ENCODE peak calls at places on chromosomes 2 and 18, in four cellular contexts. L, Y, T and K are unnamed samples.

GRCh38 chr18:63137999-63138448 is 181.5 kb downstream of the BCL2 start:
- DNase-seq in Y (peak; percentile 72), T (no peak), L (no peak), K (no peak)

GRCh38 chr2:660029-660428 is 17.2 kb downstream of the TMEM18 start:
- DNase-seq in L (no peak), Y (no peak), T (no peak), K (no peak)

GRCh38 chr2:17912266-17912691 is 33.8 kb downstream of the KCNS3 start:
- DNase-seq in Y (peak; percentile 9), T (no peak), L (no peak), K (no peak)

GRCh38 chr2:227939271-227940027 is 68.0 kb downstream of the DAW1 start:
- DNase-seq in T (no peak), L (peak; percentile 35), Y (no peak), K (peak; percentile 6)

GRCh38 chr2:241854342-241855244 is 4.1 kb downstream of the PDCD1 start:
- DNase-seq in L (peak; percentile 23), T (no peak), Y (no peak), K (no peak)

GRCh38 chr18:59990121-59990818 is 90.5 kb downstream of the PMAIP1 start:
- DNase-seq in L (no peak), T (no peak), Y (no peak), K (no peak)

GRCh38 chr2:46850742-46851141 is 64.9 kb downstream of the MCFD2 start:
- DNase-seq in Y (peak; percentile 68), L (no peak), T (no peak), K (peak; percentile 91)

GRCh38 chr2:196096264-196096663 is 27.6 kb upstream of the DNAH7 start:
- DNase-seq in L (no peak), Y (no peak), T (no peak), K (no peak)

GRCh38 chr2:70767094-70767698 is 804 bp downstream of the ADD2 start:
- DNase-seq in T (no peak), L (peak; percentile 38), Y (no peak), K (no peak)

GRCh38 chr2:129233751-129234406 is 745.6 kb upstream of the RAB6C start:
- DNase-seq in Y (no peak), T (no peak), L (no peak), K (no peak)

GRCh38 chr2:125822746-125823145 is 833.2 kb upstream of the GYPC start:
- DNase-seq in L (no peak), Y (no peak), T (no peak), K (no peak)

GRCh38 chr2:10094271-10094814 is 14.1 kb upstream of the CYS1 start:
- DNase-seq in Y (no peak), T (no peak), L (peak; percentile 51), K (no peak)

GRCh38 chr2:239461551-239462515 is 61.0 kb upstream of the HDAC4 start:
- DNase-seq in T (peak; percentile 78), Y (no peak), L (peak; percentile 25), K (peak; percentile 53)

GRCh38 chr18:63476666-63477065 is at the start of gene SERPINB5:
- DNase-seq in T (peak; percentile 94), L (no peak), Y (no peak), K (no peak)

GRCh38 chr2:240965296-240965904 is 33.0 kb upstream of the SNED1 start:
- DNase-seq in L (peak; percentile 29), Y (peak; percentile 49), T (peak; percentile 82), K (no peak)

GRCh38 chr2:204183608-204184007 is 247.0 kb downstream of the ICOS start:
- DNase-seq in T (no peak), Y (no peak), L (no peak), K (no peak)

GRCh38 chr2:85751300-85751575 is 2.6 kb upstream of the ATOH8 start:
- DNase-seq in Y (no peak), T (no peak), L (no peak), K (no peak)

GRCh38 chr18:25066536-25066935 is 285.4 kb downstream of the ZNF521 start:
- DNase-seq in L (no peak), Y (no peak), T (no peak), K (no peak)

GRCh38 chr2:183172220-183172887 is 48.1 kb downstream of the NUP35 start:
- DNase-seq in T (no peak), Y (no peak), L (no peak), K (no peak)

GRCh38 chr2:169172076-169172735 is 102.8 kb downstream of the DHRS9 start:
- DNase-seq in Y (no peak), T (no peak), L (no peak), K (no peak)

GRCh38 chr2:7837232-7837760 is 844.6 kb upstream of the ID2 start:
- DNase-seq in T (no peak), L (no peak), Y (no peak), K (no peak)

GRCh38 chr2:216932113-216932512 is 72.2 kb upstream of the TNP1 start:
- DNase-seq in Y (no peak), L (no peak), T (no peak), K (no peak)

GRCh38 chr2:84477886-84478285 is 18.8 kb upstream of the SUCLG1 start:
- DNase-seq in T (no peak), L (no peak), Y (no peak), K (no peak)

GRCh38 chr18:9328776-9329175 is 5.8 kb upstream of the TWSG1 start:
- DNase-seq in Y (no peak), T (no peak), L (no peak), K (no peak)

GRCh38 chr2:27583390-27583915 is 611 bp downstream of the ZNF512 start:
- DNase-seq in T (no peak), L (no peak), Y (no peak), K (peak; percentile 2)

GRCh38 chr18:22538463-22538862 is 120.7 kb upstream of the CTAGE1 start:
- DNase-seq in L (no peak), T (no peak), Y (peak; percentile 63), K (no peak)

GRCh38 chr2:154189963-154190362 is 318.2 kb downstream of the GALNT13 start:
- DNase-seq in L (no peak), Y (no peak), T (no peak), K (no peak)

GRCh38 chr2:55859875-55860274 is 63.7 kb downstream of the EFEMP1 start:
- DNase-seq in Y (no peak), L (no peak), T (no peak), K (no peak)

GRCh38 chr2:136360790-136361189 is 242.8 kb upstream of the CXCR4 start:
- DNase-seq in L (no peak), Y (no peak), T (no peak), K (no peak)

GRCh38 chr2:226644342-226644957 is 155.2 kb downstream of the IRS1 start:
- DNase-seq in Y (peak; percentile 34), T (no peak), L (no peak), K (no peak)

GRCh38 chr2:172845008-172845670 is 109.5 kb downstream of the RAPGEF4 start:
- DNase-seq in T (no peak), Y (no peak), L (no peak), K (no peak)

GRCh38 chr2:38716185-38716584 is 35.0 kb downstream of the SRSF7 start:
- DNase-seq in T (no peak), L (no peak), Y (no peak), K (no peak)

GRCh38 chr18:27449104-27449503 is 264.0 kb upstream of the CHST9 start:
- DNase-seq in Y (no peak), T (no peak), L (no peak), K (no peak)

GRCh38 chr2:120223034-120223912 is at the start of gene TMEM185B:
- DNase-seq in T (peak; percentile 98), Y (peak; percentile 91), L (peak; percentile 85), K (no peak)

GRCh38 chr18:76459687-76460350 is 35.2 kb downstream of the ZNF516 start:
- DNase-seq in Y (no peak), L (no peak), T (peak; percentile 80), K (peak; percentile 98)

GRCh38 chr2:145186303-145186702 is 666.4 kb upstream of the ZEB2 start:
- DNase-seq in Y (peak; percentile 27), L (no peak), T (no peak), K (no peak)

DNA sequence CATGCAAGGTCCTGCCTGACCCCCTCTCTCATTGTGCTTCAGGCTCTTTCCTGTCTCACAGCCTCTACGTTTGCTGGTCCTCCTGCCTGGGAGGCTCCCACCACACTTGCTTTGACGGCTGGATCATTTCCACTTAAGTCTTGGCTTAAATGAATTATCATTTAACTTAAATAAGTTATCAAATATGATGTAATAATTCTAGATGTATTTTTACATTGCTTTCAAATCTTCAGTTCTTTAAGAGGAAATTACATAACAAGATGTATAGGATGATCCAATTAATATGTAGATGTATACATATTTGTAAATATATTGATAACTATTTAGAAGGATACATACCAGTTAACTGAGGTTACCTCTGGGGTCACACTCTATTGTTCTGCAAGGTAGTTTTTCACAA is 102.6 kb upstream of the SP3 start:
- DNase-seq in L (no peak), Y (no peak), T (no peak), K (no peak)
- H3K4me3 ChIP-seq in L (no peak overlapping the region), Y (no peak overlapping the region), T (no peak overlapping the region), K (no peak overlapping the region)

DNA sequence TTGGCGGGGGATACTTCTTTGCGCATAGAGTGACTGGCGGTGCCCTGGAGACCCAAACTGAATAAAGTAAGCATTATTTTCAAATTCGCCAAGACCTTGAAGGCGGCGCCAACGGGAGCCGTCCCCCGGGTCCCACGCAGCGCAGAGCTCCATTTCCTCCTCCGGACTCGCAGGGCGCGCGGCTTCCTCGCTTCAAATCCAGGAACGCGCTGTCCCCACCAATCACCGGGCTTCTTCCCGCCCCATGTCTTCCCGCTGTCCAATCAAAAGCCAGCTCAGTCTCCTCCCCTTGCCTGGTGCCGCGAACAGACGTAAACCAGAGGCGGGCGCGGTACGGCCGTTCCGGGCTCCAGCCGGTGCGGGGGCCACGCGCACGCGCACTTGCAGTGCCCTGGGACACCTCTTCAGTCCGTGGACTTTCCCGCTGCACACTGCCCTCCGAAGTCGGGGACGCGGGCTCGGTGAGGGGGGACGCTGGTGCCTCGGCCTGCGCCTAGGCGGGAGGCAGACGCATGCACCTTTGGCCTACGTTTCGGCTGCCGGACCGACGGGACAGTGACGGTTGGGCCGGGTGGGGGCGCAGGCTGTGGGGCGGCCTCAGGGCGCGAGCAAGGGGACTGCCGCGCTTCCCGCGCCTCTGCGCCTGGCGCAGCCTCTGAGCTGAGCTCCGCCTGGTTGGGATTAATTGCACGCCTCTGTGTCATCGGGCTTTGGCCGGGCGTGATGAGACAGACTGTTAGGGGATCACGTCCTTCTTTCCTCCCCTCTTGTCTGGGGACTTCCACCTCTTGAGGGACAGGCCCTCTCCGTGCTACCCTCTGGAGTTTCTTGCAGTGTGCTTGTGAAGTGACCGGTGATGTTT is at the start of gene CEP192:
- DNase-seq in Y (peak; percentile 98), L (peak; percentile 98), T (peak; percentile 99), K (peak; percentile 83)
- TF ChIP-seq CTCF in Y (no peak), L (peak; percentile 41), T (no peak), K (no peak)

DNA sequence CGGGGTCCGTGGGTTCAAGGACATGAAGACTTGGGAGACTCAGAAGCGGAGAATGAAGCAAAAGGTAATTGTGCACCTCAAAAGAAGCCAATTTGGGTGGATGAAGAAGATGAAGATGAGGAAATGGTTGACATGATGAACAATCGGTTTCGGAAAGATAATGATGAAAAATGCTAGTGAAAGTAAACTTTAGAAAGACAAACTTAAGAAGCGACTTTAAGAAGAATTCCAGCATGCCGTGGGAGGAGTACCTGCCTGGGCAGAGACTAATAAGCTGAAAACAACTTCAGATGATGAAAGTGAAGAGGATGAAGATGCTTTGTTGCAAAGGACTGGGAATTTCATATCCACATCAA is 43.5 kb downstream of the PSTPIP2 start:
- DNase-seq in T (no peak), L (no peak), Y (no peak), K (no peak)
- H3K4me3 ChIP-seq in T (peak overlapping the region; percentile 16), L (peak overlapping the region; percentile 53), Y (peak overlapping the region; percentile 49), K (peak overlapping the region; percentile 61)

DNA sequence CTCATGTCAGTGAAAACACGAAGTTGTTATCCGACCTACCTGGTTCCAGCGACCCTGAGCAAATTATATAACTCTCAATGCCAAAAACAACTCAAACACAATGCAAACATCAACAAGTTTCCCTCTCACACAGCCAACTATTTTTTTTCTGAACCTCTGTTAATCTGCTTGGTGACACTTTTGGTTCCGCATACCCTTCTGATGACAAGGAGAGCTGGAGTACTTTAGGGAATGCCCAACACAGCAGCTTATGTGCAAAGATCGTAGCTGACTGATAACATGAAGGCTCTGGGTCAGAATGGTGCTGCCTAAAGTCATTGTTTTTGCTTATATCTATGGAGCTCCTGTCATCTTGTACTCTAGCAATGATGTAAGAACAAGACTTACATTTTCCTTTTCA is 72.7 kb upstream of the CCDC68 start:
- DNase-seq in L (no peak), Y (no peak), T (no peak), K (no peak)
- TF ChIP-seq CTCF in L (no peak), Y (no peak), T (no peak), K (no peak)